ENCODE peak calls at places on chromosomes 3 and 15, in seven cellular contexts. P is SIG-M5; W is fibroblast of pulmonary artery; S is glomerular endothelial cell; C is NCI-H2029 treated with DMSO at 0.1 percent for 48 hours; T is DMS53; J is CD8-positive, alpha-beta memory T cell. G is an unnamed sample.

GRCh38 chr15:50024183-50024795 is 94.7 kb downstream of the ATP8B4 start:
- DNase-seq in W (no peak), C (no peak), J (no peak), P (no peak), T (no peak), S (no peak), G (no peak)

GRCh38 chr15:48285329-48286214 is 45.7 kb upstream of the DUT start:
- DNase-seq in T (peak), J (peak), P (no peak), W (peak), S (peak), C (peak), G (peak)

GRCh38 chr15:48939686-48940085 is 24.0 kb downstream of the SHC4 start:
- DNase-seq in C (no peak), J (no peak), T (peak), P (no peak), S (no peak), W (peak), G (no peak)

GRCh38 chr3:190017575-190018288 is 103.0 kb downstream of the P3H2 start:
- DNase-seq in J (no peak), T (peak), P (no peak), W (peak), S (peak), C (no peak), G (no peak)

GRCh38 chr3:194118920-194119319 is 17.0 kb upstream of the HES1 start:
- DNase-seq in J (no peak), W (no peak), P (no peak), C (no peak), S (no peak), T (peak), G (no peak)

GRCh38 chr3:56879453-56880224 is 77.9 kb upstream of the ARHGEF3 start:
- DNase-seq in C (no peak), T (no peak), W (peak), S (no peak), J (no peak), P (no peak), G (no peak)

GRCh38 chr15:88657326-88658069 is 18.7 kb downstream of the ISG20 start:
- DNase-seq in C (no peak), T (peak), W (peak), J (no peak), P (no peak), S (no peak), G (no peak)

GRCh38 chr15:88769161-88769971 is 33.9 kb upstream of the ACAN start:
- DNase-seq in J (no peak), C (no peak), W (no peak), T (no peak), S (no peak), P (no peak), G (no peak)